ENCODE peak calls at places on chromosomes 12 and 14, in nine cellular contexts. One of them, this sample, is unnamed.

GRCh38 chr12:31574803-31575573 is 15.9 kb downstream of the DENND5B start:
- DNase-seq in adrenal gland: no peak
- DNase-seq in CD8-positive, alpha-beta T cell: no peak
- DNase-seq in heart left ventricle: no peak
- DNase-seq in IMR-90: peak; percentile 55
- DNase-seq in H1: no peak
- DNase-seq in BJ: no peak
- DNase-seq in kidney epithelial cell: no peak
- DNase-seq in thoracic aorta: no peak
- DNase-seq in this sample: no peak

GRCh38 chr14:64702493-64703392 is 1.5 kb upstream of the PLEKHG3 start:
- DNase-seq in heart left ventricle: peak; percentile 24
- DNase-seq in H1: peak; percentile 88
- DNase-seq in IMR-90: no peak
- DNase-seq in adrenal gland: no peak
- DNase-seq in thoracic aorta: no peak
- DNase-seq in CD8-positive, alpha-beta T cell: no peak
- DNase-seq in kidney epithelial cell: no peak
- DNase-seq in BJ: no peak
- DNase-seq in this sample: no peak

GRCh38 chr14:32382704-32383103 is 53.6 kb downstream of the AKAP6 start:
- DNase-seq in heart left ventricle: no peak
- DNase-seq in adrenal gland: no peak
- DNase-seq in CD8-positive, alpha-beta T cell: no peak
- DNase-seq in kidney epithelial cell: no peak
- DNase-seq in BJ: no peak
- DNase-seq in H1: no peak
- DNase-seq in IMR-90: no peak
- DNase-seq in thoracic aorta: no peak
- DNase-seq in this sample: peak; percentile 20

GRCh38 chr14:54447231-54447692 is 6.1 kb upstream of the CNIH1 start:
- DNase-seq in kidney epithelial cell: no peak
- DNase-seq in adrenal gland: no peak
- DNase-seq in BJ: no peak
- DNase-seq in heart left ventricle: no peak
- DNase-seq in IMR-90: peak; percentile 52
- DNase-seq in thoracic aorta: no peak
- DNase-seq in CD8-positive, alpha-beta T cell: no peak
- DNase-seq in H1: no peak
- DNase-seq in this sample: no peak

GRCh38 chr12:131831635-131832041 is 3.4 kb downstream of the MMP17 start:
- DNase-seq in adrenal gland: no peak
- DNase-seq in thoracic aorta: no peak
- DNase-seq in BJ: peak; percentile 57
- DNase-seq in heart left ventricle: peak; percentile 30
- DNase-seq in H1: no peak
- DNase-seq in CD8-positive, alpha-beta T cell: no peak
- DNase-seq in kidney epithelial cell: no peak
- DNase-seq in IMR-90: peak; percentile 53
- DNase-seq in this sample: no peak

GRCh38 chr12:27984275-27984674 is 11.7 kb upstream of the PTHLH start:
- DNase-seq in CD8-positive, alpha-beta T cell: no peak
- DNase-seq in heart left ventricle: no peak
- DNase-seq in H1: no peak
- DNase-seq in kidney epithelial cell: no peak
- DNase-seq in thoracic aorta: no peak
- DNase-seq in BJ: no peak
- DNase-seq in adrenal gland: no peak
- DNase-seq in IMR-90: peak; percentile 88
- DNase-seq in this sample: no peak

GRCh38 chr12:100248886-100249285 is 18.0 kb downstream of the DEPDC4 start:
- DNase-seq in kidney epithelial cell: no peak
- DNase-seq in IMR-90: peak; percentile 45
- DNase-seq in CD8-positive, alpha-beta T cell: no peak
- DNase-seq in thoracic aorta: no peak
- DNase-seq in adrenal gland: no peak
- DNase-seq in heart left ventricle: no peak
- DNase-seq in H1: no peak
- DNase-seq in BJ: no peak
- DNase-seq in this sample: no peak

GRCh38 chr12:87828384-87828973 is 200.7 kb downstream of the C12orf50 start:
- DNase-seq in H1: no peak
- DNase-seq in BJ: no peak
- DNase-seq in IMR-90: no peak
- DNase-seq in adrenal gland: no peak
- DNase-seq in thoracic aorta: no peak
- DNase-seq in heart left ventricle: no peak
- DNase-seq in CD8-positive, alpha-beta T cell: no peak
- DNase-seq in kidney epithelial cell: no peak
- DNase-seq in this sample: no peak

GRCh38 chr14:54652188-54652889 is 85.4 kb downstream of the SAMD4A start:
- DNase-seq in thoracic aorta: peak; percentile 73
- DNase-seq in adrenal gland: peak; percentile 94
- DNase-seq in BJ: peak; percentile 99
- DNase-seq in kidney epithelial cell: peak; percentile 99
- DNase-seq in H1: no peak
- DNase-seq in heart left ventricle: peak; percentile 90
- DNase-seq in IMR-90: peak; percentile 100
- DNase-seq in CD8-positive, alpha-beta T cell: no peak
- DNase-seq in this sample: peak; percentile 98

GRCh38 chr14:33364536-33364935 is 425.9 kb downstream of the NPAS3 start:
- DNase-seq in BJ: no peak
- DNase-seq in adrenal gland: no peak
- DNase-seq in thoracic aorta: no peak
- DNase-seq in heart left ventricle: no peak
- DNase-seq in kidney epithelial cell: no peak
- DNase-seq in IMR-90: no peak
- DNase-seq in H1: no peak
- DNase-seq in CD8-positive, alpha-beta T cell: no peak
- DNase-seq in this sample: no peak

GRCh38 chr12:60391791-60392190 is 796.0 kb downstream of the SLC16A7 start:
- DNase-seq in H1: no peak
- DNase-seq in CD8-positive, alpha-beta T cell: no peak
- DNase-seq in thoracic aorta: no peak
- DNase-seq in heart left ventricle: no peak
- DNase-seq in kidney epithelial cell: no peak
- DNase-seq in BJ: no peak
- DNase-seq in IMR-90: no peak
- DNase-seq in adrenal gland: no peak
- DNase-seq in this sample: no peak

GRCh38 chr14:23128969-23129758 is 10.1 kb upstream of the CEBPE start:
- DNase-seq in BJ: no peak
- DNase-seq in adrenal gland: no peak
- DNase-seq in H1: no peak
- DNase-seq in IMR-90: no peak
- DNase-seq in kidney epithelial cell: no peak
- DNase-seq in CD8-positive, alpha-beta T cell: no peak
- DNase-seq in thoracic aorta: no peak
- DNase-seq in heart left ventricle: no peak
- DNase-seq in this sample: no peak

GRCh38 chr12:96399081-96399918 is 939 bp downstream of the CDK17 start:
- DNase-seq in adrenal gland: peak; percentile 65
- DNase-seq in heart left ventricle: peak; percentile 88
- DNase-seq in H1: peak; percentile 70
- DNase-seq in CD8-positive, alpha-beta T cell: peak; percentile 81
- DNase-seq in IMR-90: peak; percentile 72
- DNase-seq in kidney epithelial cell: no peak
- DNase-seq in thoracic aorta: peak; percentile 12
- DNase-seq in BJ: no peak
- DNase-seq in this sample: no peak
- TF ChIP-seq CTCF in adrenal gland: peak; percentile 11
- TF ChIP-seq CTCF in heart left ventricle: peak; percentile 34
- TF ChIP-seq CTCF in H1: no peak
- TF ChIP-seq CTCF in CD8-positive, alpha-beta T cell: peak; percentile 11
- TF ChIP-seq CTCF in IMR-90: peak; percentile 17
- TF ChIP-seq CTCF in kidney epithelial cell: peak; percentile 29
- TF ChIP-seq CTCF in thoracic aorta: no peak
- TF ChIP-seq CTCF in BJ: peak; percentile 44
- TF ChIP-seq CTCF in this sample: no peak

GRCh38 chr12:53451661-53452158 is at the start of gene PCBP2:
- DNase-seq in kidney epithelial cell: peak; percentile 94
- DNase-seq in IMR-90: peak; percentile 100
- DNase-seq in adrenal gland: peak; percentile 99
- DNase-seq in thoracic aorta: peak; percentile 93
- DNase-seq in BJ: peak; percentile 94
- DNase-seq in heart left ventricle: peak; percentile 99
- DNase-seq in H1: peak; percentile 92
- DNase-seq in CD8-positive, alpha-beta T cell: peak; percentile 99
- DNase-seq in this sample: peak; percentile 99
- H3K4me3 ChIP-seq in kidney epithelial cell: peak within 1 kb of the TSS; percentile 68
- H3K4me3 ChIP-seq in IMR-90: peak within 1 kb of the TSS; percentile 98
- H3K4me3 ChIP-seq in adrenal gland: peak within 1 kb of the TSS; percentile 13
- H3K4me3 ChIP-seq in thoracic aorta: peak within 1 kb of the TSS; percentile 99
- H3K4me3 ChIP-seq in BJ: peak within 1 kb of the TSS; percentile 97
- H3K4me3 ChIP-seq in heart left ventricle: peak within 1 kb of the TSS; percentile 59
- H3K4me3 ChIP-seq in H1: peak within 1 kb of the TSS; percentile 89
- H3K4me3 ChIP-seq in CD8-positive, alpha-beta T cell: peak within 1 kb of the TSS; percentile 81
- H3K4me3 ChIP-seq in this sample: peak within 1 kb of the TSS; percentile 90

GRCh38 chr12:111687255-111687654 is 1.4 kb downstream of the ACAD10 start:
- DNase-seq in heart left ventricle: no peak
- DNase-seq in BJ: no peak
- DNase-seq in thoracic aorta: no peak
- DNase-seq in adrenal gland: no peak
- DNase-seq in H1: no peak
- DNase-seq in kidney epithelial cell: no peak
- DNase-seq in CD8-positive, alpha-beta T cell: no peak
- DNase-seq in IMR-90: no peak
- DNase-seq in this sample: no peak

GRCh38 chr12:111686574-111687105 is 787 bp downstream of the ACAD10 start:
- DNase-seq in adrenal gland: no peak
- DNase-seq in heart left ventricle: no peak
- DNase-seq in BJ: no peak
- DNase-seq in kidney epithelial cell: no peak
- DNase-seq in CD8-positive, alpha-beta T cell: no peak
- DNase-seq in thoracic aorta: no peak
- DNase-seq in H1: no peak
- DNase-seq in IMR-90: peak; percentile 44
- DNase-seq in this sample: no peak

GRCh38 chr12:111685322-111685810 is 390 bp downstream of the BRAP start:
- DNase-seq in adrenal gland: no peak
- DNase-seq in CD8-positive, alpha-beta T cell: no peak
- DNase-seq in IMR-90: no peak
- DNase-seq in thoracic aorta: no peak
- DNase-seq in BJ: no peak
- DNase-seq in H1: no peak
- DNase-seq in kidney epithelial cell: no peak
- DNase-seq in heart left ventricle: no peak
- DNase-seq in this sample: no peak

GRCh38 chr12:111687952-111688351 is 2.1 kb downstream of the ACAD10 start:
- DNase-seq in heart left ventricle: no peak
- DNase-seq in H1: no peak
- DNase-seq in thoracic aorta: no peak
- DNase-seq in BJ: no peak
- DNase-seq in adrenal gland: no peak
- DNase-seq in IMR-90: no peak
- DNase-seq in CD8-positive, alpha-beta T cell: no peak
- DNase-seq in kidney epithelial cell: no peak
- DNase-seq in this sample: no peak

GRCh38 chr12:111685811-111686573 is at the start of the genes ACAD10 and BRAP:
- DNase-seq in H1: peak; percentile 96
- DNase-seq in kidney epithelial cell: peak; percentile 69
- DNase-seq in thoracic aorta: peak; percentile 65
- DNase-seq in IMR-90: peak; percentile 92
- DNase-seq in BJ: peak; percentile 68
- DNase-seq in heart left ventricle: peak; percentile 95
- DNase-seq in CD8-positive, alpha-beta T cell: peak; percentile 90
- DNase-seq in adrenal gland: peak; percentile 95
- DNase-seq in this sample: peak; percentile 77
- TF ChIP-seq CTCF in H1: no peak
- TF ChIP-seq CTCF in kidney epithelial cell: no peak
- TF ChIP-seq CTCF in thoracic aorta: no peak
- TF ChIP-seq CTCF in IMR-90: no peak
- TF ChIP-seq CTCF in BJ: no peak
- TF ChIP-seq CTCF in heart left ventricle: no peak
- TF ChIP-seq CTCF in CD8-positive, alpha-beta T cell: no peak
- TF ChIP-seq CTCF in adrenal gland: no peak
- TF ChIP-seq CTCF in this sample: no peak

DNA sequence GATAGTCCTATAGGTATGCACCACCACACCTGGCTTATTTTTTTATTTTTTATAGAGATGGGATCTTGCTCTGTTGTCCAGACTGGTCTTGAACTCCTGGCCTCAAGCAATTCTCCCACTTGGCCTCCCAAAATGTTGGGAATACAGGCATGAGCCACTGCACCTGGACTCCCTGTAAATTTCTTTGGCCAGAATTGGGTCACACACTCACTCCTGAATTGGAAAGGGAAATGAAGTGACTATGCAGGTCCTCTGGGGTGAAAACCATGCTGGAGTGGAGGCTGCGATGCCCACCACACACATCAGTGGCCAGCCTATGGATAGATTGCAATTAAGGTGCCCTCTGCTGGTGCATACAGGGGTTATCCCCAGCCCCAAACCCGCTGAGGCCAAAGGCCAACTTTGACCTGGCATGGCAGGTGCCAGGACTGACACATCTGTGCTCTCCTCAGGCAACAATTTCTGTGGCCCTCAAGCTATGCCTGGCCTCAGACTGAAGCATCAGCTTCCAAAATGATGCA is 125.6 kb downstream of the SLC38A6 start:
- DNase-seq in CD8-positive, alpha-beta T cell: no peak
- DNase-seq in thoracic aorta: no peak
- DNase-seq in IMR-90: no peak
- DNase-seq in adrenal gland: no peak
- DNase-seq in heart left ventricle: no peak
- DNase-seq in kidney epithelial cell: no peak
- DNase-seq in H1: peak; percentile 45
- DNase-seq in BJ: no peak
- DNase-seq in this sample: no peak
- H3K4me3 ChIP-seq in CD8-positive, alpha-beta T cell: no peak overlapping the region
- H3K4me3 ChIP-seq in thoracic aorta: no peak overlapping the region
- H3K4me3 ChIP-seq in IMR-90: no peak overlapping the region
- H3K4me3 ChIP-seq in adrenal gland: no peak overlapping the region
- H3K4me3 ChIP-seq in heart left ventricle: no peak overlapping the region
- H3K4me3 ChIP-seq in kidney epithelial cell: no peak overlapping the region
- H3K4me3 ChIP-seq in H1: no peak overlapping the region
- H3K4me3 ChIP-seq in BJ: no peak overlapping the region
- H3K4me3 ChIP-seq in this sample: no peak overlapping the region

GRCh38 chr12:109797905-109798669 is 35.1 kb downstream of the TRPV4 start:
- DNase-seq in kidney epithelial cell: no peak
- DNase-seq in IMR-90: no peak
- DNase-seq in heart left ventricle: no peak
- DNase-seq in adrenal gland: no peak
- DNase-seq in H1: peak; percentile 67
- DNase-seq in BJ: no peak
- DNase-seq in CD8-positive, alpha-beta T cell: no peak
- DNase-seq in thoracic aorta: no peak
- DNase-seq in this sample: no peak
- TF ChIP-seq CTCF in kidney epithelial cell: peak; percentile 17
- TF ChIP-seq CTCF in IMR-90: peak; percentile 13
- TF ChIP-seq CTCF in heart left ventricle: peak; percentile 12
- TF ChIP-seq CTCF in adrenal gland: no peak
- TF ChIP-seq CTCF in H1: peak; percentile 38
- TF ChIP-seq CTCF in BJ: peak; percentile 8
- TF ChIP-seq CTCF in CD8-positive, alpha-beta T cell: no peak
- TF ChIP-seq CTCF in thoracic aorta: no peak
- TF ChIP-seq CTCF in this sample: peak; percentile 33

GRCh38 chr14:101122114-101122854 is 218.8 kb upstream of the RTL1 start:
- DNase-seq in adrenal gland: peak; percentile 7
- DNase-seq in kidney epithelial cell: no peak
- DNase-seq in IMR-90: no peak
- DNase-seq in thoracic aorta: no peak
- DNase-seq in H1: peak; percentile 14
- DNase-seq in CD8-positive, alpha-beta T cell: no peak
- DNase-seq in BJ: no peak
- DNase-seq in heart left ventricle: no peak
- DNase-seq in this sample: no peak
- H3K4me3 ChIP-seq in adrenal gland: no peak overlapping the region
- H3K4me3 ChIP-seq in kidney epithelial cell: no peak overlapping the region
- H3K4me3 ChIP-seq in IMR-90: no peak overlapping the region
- H3K4me3 ChIP-seq in thoracic aorta: no peak overlapping the region
- H3K4me3 ChIP-seq in H1: no peak overlapping the region
- H3K4me3 ChIP-seq in CD8-positive, alpha-beta T cell: no peak overlapping the region
- H3K4me3 ChIP-seq in BJ: no peak overlapping the region
- H3K4me3 ChIP-seq in heart left ventricle: no peak overlapping the region
- H3K4me3 ChIP-seq in this sample: no peak overlapping the region